ENCODE peak calls at places on chromosomes 6 and 20, in ten cellular contexts. Z is psoas muscle, C is upper lobe of right lung, V is spleen, T is neural progenitor cell, M is tibial nerve, G is left lung, B is aorta, D is uterus, E is stomach. N is an unnamed sample.
A peak's percentile ranks its signal among the peaks of the same experiment; 100 is the strongest.

GRCh38 chr6:118801257-118801656 is 92.7 kb upstream of the ASF1A start:
- DNase-seq in Z (no peak), C (no peak), V (no peak), T (no peak), M (no peak), G (no peak), B (no peak), D (no peak), E (no peak), N (no peak)

GRCh38 chr20:25259358-25259757 is 11.5 kb downstream of the PYGB start:
- DNase-seq in Z (no peak), C (no peak), V (no peak), T (no peak), M (no peak), G (no peak), B (no peak), D (no peak), E (no peak), N (no peak)

GRCh38 chr20:63697868-63698545 is 1.6 kb downstream of the TNFRSF6B start:
- DNase-seq in Z (peak; percentile 58), C (no peak), V (peak; percentile 73), T (no peak), M (no peak), G (peak; percentile 75), B (peak; percentile 60), D (no peak), E (no peak), N (no peak)

GRCh38 chr20:37838769-37839431 is 64.0 kb upstream of the VSTM2L start:
- DNase-seq in Z (no peak), C (no peak), V (no peak), T (no peak), M (no peak), G (no peak), B (no peak), D (no peak), E (no peak), N (no peak)

GRCh38 chr6:135181333-135182119 is 418 bp downstream of the MYB start:
- DNase-seq in Z (peak; percentile 48), C (no peak), V (peak; percentile 80), T (peak; percentile 48), M (no peak), G (peak; percentile 68), B (no peak), D (no peak), E (no peak), N (no peak)

GRCh38 chr6:105087571-105088211 is 92.1 kb downstream of the POPDC3 start:
- DNase-seq in Z (no peak), C (no peak), V (no peak), T (peak; percentile 63), M (peak; percentile 22), G (no peak), B (no peak), D (no peak), E (peak; percentile 40), N (no peak)

GRCh38 chr6:125658759-125659431 is 90.5 kb upstream of the HEY2 start:
- DNase-seq in Z (no peak), C (no peak), V (no peak), T (no peak), M (no peak), G (no peak), B (peak; percentile 51), D (no peak), E (no peak), N (no peak)

GRCh38 chr20:18252597-18253451 is 35.5 kb upstream of the ZNF133 start:
- DNase-seq in Z (no peak), C (no peak), V (no peak), T (no peak), M (no peak), G (no peak), B (no peak), D (no peak), E (no peak), N (no peak)

GRCh38 chr6:7479801-7480266 is 61.6 kb upstream of the DSP start:
- DNase-seq in Z (no peak), C (no peak), V (no peak), T (no peak), M (peak; percentile 7), G (no peak), B (no peak), D (no peak), E (peak; percentile 50), N (no peak)

GRCh38 chr6:13336553-13336952 is 8.2 kb upstream of the TBC1D7 start:
- DNase-seq in Z (peak; percentile 86), C (peak; percentile 83), V (peak; percentile 87), T (peak; percentile 77), M (peak; percentile 97), G (no peak), B (no peak), D (peak; percentile 83), E (peak; percentile 69), N (peak; percentile 55)

DNA sequence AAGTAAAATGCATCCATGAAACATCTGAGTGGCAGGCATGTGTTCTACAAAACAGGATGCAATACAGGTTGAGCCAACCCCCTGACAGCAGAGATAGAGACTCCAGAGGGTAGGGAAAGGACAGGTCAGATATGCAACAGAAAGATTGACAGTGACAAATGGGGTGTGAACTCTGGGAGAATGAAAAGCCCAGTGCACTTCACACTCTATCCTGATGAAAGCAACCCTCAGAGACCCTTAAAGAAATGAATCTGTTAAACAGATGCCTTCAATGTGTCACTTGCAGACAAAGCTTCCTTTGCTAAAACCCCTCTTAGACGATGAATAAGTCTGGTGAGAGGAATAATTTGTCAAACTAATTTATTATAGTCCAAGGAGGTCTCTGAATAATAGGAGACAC is 89.9 kb downstream of the RFPL4B start:
- DNase-seq in Z (no peak), C (no peak), V (no peak), T (no peak), M (no peak), G (no peak), B (no peak), D (no peak), E (no peak), N (no peak)
- H3K27ac ChIP-seq in Z (no peak overlapping the region), C (no peak overlapping the region), V (no peak overlapping the region), T (no peak overlapping the region), M (no peak overlapping the region), G (no peak overlapping the region), B (no peak overlapping the region), D (no peak overlapping the region), E (no peak overlapping the region), N (no peak overlapping the region)

GRCh38 chr20:60869032-60869550 is 383.0 kb upstream of the CDH4 start:
- DNase-seq in Z (no peak), C (no peak), V (no peak), T (peak; percentile 36), M (no peak), G (no peak), B (no peak), D (no peak), E (no peak), N (no peak)

GRCh38 chr20:60867589-60867988 is 384.5 kb upstream of the CDH4 start:
- DNase-seq in Z (no peak), C (no peak), V (no peak), T (no peak), M (no peak), G (no peak), B (no peak), D (no peak), E (no peak), N (no peak)

GRCh38 chr20:60868316-60868891 is 383.7 kb upstream of the CDH4 start:
- DNase-seq in Z (no peak), C (no peak), V (no peak), T (no peak), M (no peak), G (no peak), B (no peak), D (no peak), E (no peak), N (no peak)

GRCh38 chr20:60862601-60863000 is 389.5 kb upstream of the CDH4 start:
- DNase-seq in Z (no peak), C (no peak), V (no peak), T (no peak), M (no peak), G (no peak), B (no peak), D (no peak), E (no peak), N (no peak)

GRCh38 chr20:60863548-60863947 is 388.5 kb upstream of the CDH4 start:
- DNase-seq in Z (no peak), C (no peak), V (no peak), T (no peak), M (no peak), G (no peak), B (no peak), D (no peak), E (no peak), N (no peak)
- H3K27ac ChIP-seq in Z (no peak overlapping the region), C (no peak overlapping the region), V (no peak overlapping the region), T (no peak overlapping the region), M (no peak overlapping the region), G (no peak overlapping the region), B (no peak overlapping the region), D (no peak overlapping the region), E (no peak overlapping the region), N (no peak overlapping the region)

GRCh38 chr20:21183722-21184121 is 57.8 kb downstream of the KIZ start:
- DNase-seq in Z (no peak), C (no peak), V (no peak), T (no peak), M (no peak), G (no peak), B (no peak), D (no peak), E (no peak), N (no peak)
- H3K27ac ChIP-seq in Z (no peak overlapping the region), C (no peak overlapping the region), V (no peak overlapping the region), T (no peak overlapping the region), M (peak overlapping the region; percentile 60), G (peak overlapping the region; percentile 53), B (no peak overlapping the region), D (peak overlapping the region; percentile 81), E (no peak overlapping the region), N (no peak overlapping the region)

GRCh38 chr6:157539900-157540752 is 159.1 kb downstream of the ZDHHC14 start:
- DNase-seq in Z (no peak), C (no peak), V (no peak), T (no peak), M (no peak), G (no peak), B (no peak), D (no peak), E (no peak), N (no peak)

GRCh38 chr6:157538698-157539097 is 157.7 kb downstream of the ZDHHC14 start:
- DNase-seq in Z (no peak), C (no peak), V (no peak), T (no peak), M (no peak), G (no peak), B (no peak), D (no peak), E (no peak), N (no peak)

GRCh38 chr6:157539421-157539822 is 158.4 kb downstream of the ZDHHC14 start:
- DNase-seq in Z (no peak), C (no peak), V (no peak), T (no peak), M (no peak), G (no peak), B (no peak), D (no peak), E (no peak), N (no peak)

GRCh38 chr6:157537518-157537917 is 156.5 kb downstream of the ZDHHC14 start:
- DNase-seq in Z (no peak), C (no peak), V (no peak), T (no peak), M (no peak), G (no peak), B (no peak), D (no peak), E (no peak), N (no peak)

DNA sequence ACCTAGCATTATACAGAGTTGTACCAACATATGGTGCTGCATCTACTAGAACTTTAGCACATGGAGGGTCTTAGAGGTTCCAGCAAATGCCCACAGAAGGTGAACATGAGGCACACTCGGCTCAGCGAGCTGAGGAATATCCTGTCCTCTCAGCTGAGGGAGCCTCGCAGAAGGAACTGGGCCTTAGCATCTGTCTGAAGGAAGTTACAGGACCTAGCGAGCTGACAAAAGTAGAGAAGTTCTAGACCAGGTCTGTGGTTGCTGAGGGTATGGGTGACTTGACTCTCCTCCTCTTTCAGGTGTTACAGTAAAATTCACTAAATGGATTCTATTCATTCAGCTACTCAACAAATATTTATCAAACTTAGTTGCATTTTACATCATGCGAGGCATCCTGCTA is 157.2 kb downstream of the ZDHHC14 start:
- DNase-seq in Z (no peak), C (no peak), V (no peak), T (no peak), M (no peak), G (no peak), B (no peak), D (no peak), E (no peak), N (no peak)
- H3K27ac ChIP-seq in Z (peak overlapping the region; percentile 77), C (no peak overlapping the region), V (peak overlapping the region; percentile 3), T (no peak overlapping the region), M (no peak overlapping the region), G (no peak overlapping the region), B (no peak overlapping the region), D (peak overlapping the region; percentile 26), E (no peak overlapping the region), N (no peak overlapping the region)